ENCODE peak calls at places on chromosomes 3 and 15, in five cellular contexts. C is PC-3, R is HCT116, E is OCI-LY7, D is MM.1S. A is an unnamed sample.

GRCh38 chr3:8621872-8622271 is 22.7 kb downstream of the SSUH2 start:
- DNase-seq in C (peak; percentile 14), R (no peak), E (no peak), D (no peak), A (peak; percentile 42)

GRCh38 chr15:45179221-45179985 is 8.4 kb downstream of the SHF start:
- DNase-seq in C (peak; percentile 48), R (peak; percentile 60), E (peak; percentile 54), D (peak; percentile 27), A (no peak)

GRCh38 chr3:17625111-17625510 is 117.3 kb downstream of the TBC1D5 start:
- DNase-seq in C (no peak), R (no peak), E (no peak), D (no peak), A (no peak)

GRCh38 chr15:61426466-61426865 is 197.4 kb upstream of the RORA start:
- DNase-seq in C (no peak), R (no peak), E (no peak), D (no peak), A (no peak)

GRCh38 chr3:123038751-123039150 is 11.2 kb upstream of the SEMA5B start:
- DNase-seq in C (no peak), R (no peak), E (no peak), D (no peak), A (no peak)

GRCh38 chr3:45991341-45991740 is 4.3 kb downstream of the FYCO1 start:
- DNase-seq in C (no peak), R (no peak), E (no peak), D (no peak), A (no peak)

GRCh38 chr3:133949438-133949837 is 53.8 kb upstream of the RAB6B start:
- DNase-seq in C (no peak), R (no peak), E (no peak), D (no peak), A (no peak)

GRCh38 chr15:69568621-69569020 is 116.0 kb downstream of the RPLP1 start:
- DNase-seq in C (no peak), R (no peak), E (no peak), D (no peak), A (no peak)

GRCh38 chr15:68408971-68409370 is 23.0 kb downstream of the ITGA11 start:
- DNase-seq in C (no peak), R (no peak), E (no peak), D (no peak), A (no peak)

GRCh38 chr3:187736418-187736871 is 8.8 kb downstream of the BCL6 start:
- DNase-seq in C (peak; percentile 45), R (no peak), E (no peak), D (no peak), A (no peak)

GRCh38 chr15:63319065-63319464 is 41.7 kb downstream of the APH1B start:
- DNase-seq in C (no peak), R (no peak), E (no peak), D (no peak), A (no peak)

GRCh38 chr3:111947179-111947727 is 31.6 kb upstream of the ABHD10 start:
- DNase-seq in C (no peak), R (no peak), E (no peak), D (no peak), A (no peak)

GRCh38 chr3:55406666-55407425 is 80.3 kb downstream of the WNT5A start:
- DNase-seq in C (peak; percentile 75), R (no peak), E (no peak), D (no peak), A (no peak)

GRCh38 chr15:63544253-63545026 is 40.0 kb downstream of the USP3 start:
- DNase-seq in C (no peak), R (no peak), E (peak; percentile 47), D (no peak), A (no peak)

GRCh38 chr3:41940393-41940792 is 21.5 kb downstream of the ULK4 start:
- DNase-seq in C (no peak), R (no peak), E (no peak), D (no peak), A (no peak)

GRCh38 chr3:31880020-31880419 is 101.0 kb downstream of the OSBPL10 start:
- DNase-seq in C (peak; percentile 13), R (no peak), E (peak; percentile 89), D (no peak), A (peak; percentile 17)

GRCh38 chr3:122102191-122102935 is 47.2 kb downstream of the CD86 start:
- DNase-seq in C (no peak), R (no peak), E (no peak), D (no peak), A (no peak)

GRCh38 chr15:95371664-95372063 is 958.8 kb upstream of the NR2F2 start:
- DNase-seq in C (peak; percentile 22), R (no peak), E (no peak), D (peak; percentile 24), A (no peak)

GRCh38 chr3:23203651-23204111 is 554 bp downstream of the UBE2E2 start:
- DNase-seq in C (peak; percentile 29), R (no peak), E (peak; percentile 46), D (peak; percentile 16), A (peak; percentile 11)

GRCh38 chr15:39582977-39583585 is 2.2 kb downstream of the THBS1 start:
- DNase-seq in C (no peak), R (no peak), E (no peak), D (no peak), A (no peak)

GRCh38 chr3:50203113-50203852 is 1.8 kb upstream of the SLC38A3 start:
- DNase-seq in C (no peak), R (no peak), E (no peak), D (no peak), A (no peak)

GRCh38 chr15:93028632-93029612 is 60.1 kb downstream of the RGMA start:
- DNase-seq in C (peak; percentile 46), R (no peak), E (no peak), D (no peak), A (peak; percentile 44)

GRCh38 chr3:174466471-174467054 is 392.6 kb upstream of the NAALADL2 start:
- DNase-seq in C (no peak), R (no peak), E (no peak), D (no peak), A (no peak)

GRCh38 chr3:97927699-97928098 is 44.5 kb downstream of the RIOX2 start:
- DNase-seq in C (peak; percentile 32), R (no peak), E (no peak), D (no peak), A (no peak)

GRCh38 chr15:42679285-42680141 is 57.4 kb downstream of the CDAN1 start:
- DNase-seq in C (peak; percentile 43), R (no peak), E (no peak), D (no peak), A (no peak)

GRCh38 chr15:48888209-48888608 is 10.3 kb downstream of the EID1 start:
- DNase-seq in C (no peak), R (no peak), E (no peak), D (no peak), A (no peak)

GRCh38 chr15:59138243-59138642 is 33.3 kb downstream of the CCNB2 start:
- DNase-seq in C (peak; percentile 47), R (peak; percentile 46), E (peak; percentile 78), D (peak; percentile 67), A (peak; percentile 48)

GRCh38 chr3:191244242-191244867 is 45.3 kb downstream of the OSTN start:
- DNase-seq in C (peak; percentile 56), R (no peak), E (peak; percentile 57), D (peak; percentile 49), A (no peak)

GRCh38 chr3:177451940-177452484 is 254.7 kb upstream of the TBL1XR1 start:
- DNase-seq in C (no peak), R (no peak), E (no peak), D (no peak), A (no peak)

GRCh38 chr3:126065876-126066275 is 18.0 kb downstream of the SLC41A3 start:
- DNase-seq in C (no peak), R (no peak), E (no peak), D (no peak), A (no peak)
- TF ChIP-seq EZH2phosphoT487 in C (no peak), R (no peak), E (no peak), D (no peak), A (no peak)

GRCh38 chr15:64637412-64637811 is 138.0 kb downstream of the RBPMS2 start:
- DNase-seq in C (no peak), R (no peak), E (no peak), D (no peak), A (no peak)

GRCh38 chr15:64634576-64635485 is 140.6 kb downstream of the RBPMS2 start:
- DNase-seq in C (no peak), R (no peak), E (no peak), D (no peak), A (peak; percentile 50)

GRCh38 chr15:64636101-64636500 is 139.3 kb downstream of the RBPMS2 start:
- DNase-seq in C (no peak), R (no peak), E (no peak), D (no peak), A (no peak)

GRCh38 chr15:64635486-64635815 is 139.9 kb downstream of the RBPMS2 start:
- DNase-seq in C (no peak), R (no peak), E (no peak), D (no peak), A (peak; percentile 66)

GRCh38 chr15:64636541-64636940 is 138.8 kb downstream of the RBPMS2 start:
- DNase-seq in C (no peak), R (no peak), E (no peak), D (no peak), A (no peak)
- H3K79me2 ChIP-seq in C (peaks cover 3% of the 10 kb centered on the region), R (peaks cover 22% of the 10 kb centered on the region), E (no peaks in the 10 kb centered on the region), D (peaks cover 10% of the 10 kb centered on the region), A (peaks cover 64% of the 10 kb centered on the region)

GRCh38 chr3:76134166-76134565 is 348.8 kb upstream of the ZNF717 start:
- DNase-seq in C (peak; percentile 82), R (no peak), E (no peak), D (no peak), A (peak; percentile 5)
- TF ChIP-seq EZH2phosphoT487 in C (no peak), R (no peak), E (no peak), D (no peak), A (no peak)

DNA sequence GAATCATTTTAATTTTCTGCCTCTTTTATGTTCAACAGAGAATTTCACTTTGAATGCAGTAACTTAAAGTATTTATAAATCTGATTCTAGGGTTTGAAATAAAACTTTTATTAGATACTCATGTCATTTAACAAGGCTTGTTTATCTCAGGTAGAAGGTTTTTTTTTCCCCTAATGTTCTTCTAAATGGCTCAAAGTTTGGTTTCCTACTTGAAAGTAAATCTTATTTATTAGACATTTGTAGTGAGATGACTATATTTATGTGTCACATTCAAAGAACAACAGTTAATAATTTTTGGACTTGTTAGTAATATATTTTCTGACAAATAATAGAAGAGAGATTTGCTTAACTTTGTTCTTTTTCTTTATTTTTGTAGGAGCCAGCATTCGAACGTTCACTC is 63.9 kb downstream of the NEO1 start:
- DNase-seq in C (no peak), R (no peak), E (no peak), D (no peak), A (no peak)
- H3K79me2 ChIP-seq in C (no peaks in the 10 kb centered on the region), R (no peaks in the 10 kb centered on the region), E (no peaks in the 10 kb centered on the region), D (no peaks in the 10 kb centered on the region), A (peaks cover 48% of the 10 kb centered on the region)

DNA sequence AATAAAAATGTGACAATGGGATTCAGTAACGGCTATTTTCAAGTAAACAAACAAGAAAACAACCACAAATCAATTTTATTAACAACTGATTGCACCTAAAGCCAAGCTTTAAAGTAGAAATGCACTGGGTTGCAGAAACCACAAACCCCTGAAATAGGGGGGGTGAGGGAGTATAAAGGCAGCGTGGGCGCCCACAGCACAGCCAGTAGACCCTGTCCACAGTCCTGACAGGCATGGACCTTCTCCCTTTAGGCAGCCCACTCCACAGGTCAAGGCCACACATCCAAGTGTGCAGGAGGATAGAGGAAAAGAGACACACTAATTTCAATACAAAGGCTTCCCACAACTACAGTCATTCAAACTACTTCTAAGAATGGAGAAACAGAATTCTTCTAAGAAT is 48.8 kb downstream of the CHSY1 start:
- DNase-seq in C (no peak), R (no peak), E (no peak), D (no peak), A (no peak)
- TF ChIP-seq EZH2phosphoT487 in C (no peak), R (no peak), E (no peak), D (no peak), A (no peak)

A was measured in hepatocyte.